ENCODE peak calls at places on chromosomes 1 and 21, in nine cellular contexts. N, O, D, L, I, H, F, U and B are unnamed samples.
A peak's percentile ranks its signal among the peaks of the same experiment; 100 is the strongest.

GRCh38 chr21:27572681-27573080 is 605.8 kb upstream of the ADAMTS5 start:
- DNase-seq in U (peak; percentile 75), L (peak; percentile 83), H (no peak), O (no peak), N (peak; percentile 86), F (no peak), D (peak; percentile 92), I (no peak), B (no peak)

GRCh38 chr1:212608209-212608955 is at the start of gene ATF3:
- DNase-seq in I (peak; percentile 98), N (peak; percentile 99), F (peak; percentile 99), H (peak; percentile 100), D (peak; percentile 97), U (peak; percentile 99), L (peak; percentile 100), O (peak; percentile 96), B (peak; percentile 95)

GRCh38 chr1:92909321-92909720 is 51.9 kb downstream of the DIPK1A start:
- DNase-seq in H (no peak), I (no peak), F (no peak), O (no peak), D (peak; percentile 99), U (peak; percentile 83), L (peak; percentile 97), N (peak; percentile 78), B (no peak)

GRCh38 chr1:113396585-113396984 is 6.3 kb downstream of the MAGI3 start:
- DNase-seq in H (no peak), D (peak; percentile 89), U (peak; percentile 68), I (no peak), F (peak; percentile 30), N (peak; percentile 77), L (peak; percentile 88), O (no peak), B (no peak)

GRCh38 chr1:113041569-113042335 is 31.2 kb upstream of the LRIG2 start:
- DNase-seq in L (no peak), I (no peak), F (no peak), N (no peak), U (no peak), O (no peak), H (no peak), D (peak; percentile 8), B (no peak)

GRCh38 chr1:234125283-234125682 is 220.8 kb downstream of the SLC35F3 start:
- DNase-seq in O (peak; percentile 72), U (peak; percentile 3), F (peak; percentile 54), H (no peak), D (peak; percentile 71), L (peak; percentile 73), I (no peak), N (peak; percentile 22), B (peak; percentile 32)

GRCh38 chr1:28099050-28099769 is 10.8 kb upstream of the EYA3 start:
- DNase-seq in N (no peak), O (no peak), F (no peak), H (no peak), U (no peak), D (peak; percentile 18), L (no peak), I (no peak), B (no peak)

GRCh38 chr1:30720271-30721223 is 2.8 kb downstream of the MATN1 start:
- DNase-seq in U (no peak), D (no peak), I (no peak), L (no peak), N (no peak), F (no peak), O (no peak), H (no peak), B (no peak)

GRCh38 chr21:21436012-21436545 is 437.9 kb downstream of the NCAM2 start:
- DNase-seq in N (peak; percentile 73), U (peak; percentile 29), I (no peak), D (no peak), H (no peak), F (no peak), L (no peak), O (no peak), B (no peak)

DNA sequence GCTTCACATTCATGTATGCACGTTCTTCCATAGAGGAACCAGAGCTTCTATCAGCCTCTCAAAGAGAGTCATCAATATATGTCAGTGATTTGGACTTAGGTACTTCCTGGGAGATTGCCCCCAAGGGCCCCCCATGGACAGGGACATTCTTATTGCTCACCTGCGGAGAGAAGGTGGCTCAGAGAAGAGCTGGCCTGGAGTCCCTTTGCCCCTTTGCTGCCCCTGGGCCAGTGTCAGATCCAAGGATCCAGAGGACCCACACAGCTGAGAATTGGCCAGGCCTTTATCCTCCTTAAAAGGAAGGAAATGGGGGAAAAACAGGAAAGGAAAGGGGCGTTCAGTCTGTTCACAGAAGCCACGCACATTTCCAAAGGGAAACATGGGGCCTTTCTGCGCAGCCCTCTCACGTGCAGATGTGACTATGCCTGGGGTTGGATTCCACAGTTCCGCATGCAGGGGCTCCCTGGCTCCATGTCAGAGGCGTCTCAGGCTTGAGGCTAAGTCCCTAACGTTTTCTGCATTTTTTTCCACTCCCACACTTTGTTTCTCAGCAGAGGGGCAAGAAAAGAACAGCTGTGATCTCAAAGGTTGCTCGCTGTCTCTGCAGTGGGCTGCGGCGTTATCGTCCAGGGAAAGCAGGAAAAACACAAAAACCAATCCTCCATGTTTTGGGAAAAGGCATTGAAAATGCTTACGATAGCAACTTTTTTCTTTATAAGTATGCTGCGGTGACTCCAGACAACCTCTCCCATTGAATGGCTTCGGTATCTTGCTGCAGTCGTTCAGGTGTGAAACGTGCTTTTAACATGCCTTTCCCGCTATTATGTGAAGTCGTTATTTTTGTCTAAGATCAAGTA is 5.9 kb downstream of the C1orf226 start:
- DNase-seq in F (no peak), U (no peak), H (no peak), N (no peak), L (no peak), O (no peak), D (no peak), I (no peak), B (no peak)
- TF ChIP-seq CTCF in F (no peak), U (no peak), H (no peak), N (no peak), L (no peak), O (no peak), D (no peak), I (no peak), B (no peak)

GRCh38 chr1:239784896-239785295 is 306.8 kb upstream of the FMN2 start:
- DNase-seq in I (no peak), N (no peak), D (no peak), F (no peak), U (no peak), O (no peak), L (no peak), H (no peak), B (no peak)
- TF ChIP-seq CTCF in I (no peak), N (no peak), D (no peak), F (no peak), U (no peak), O (no peak), L (no peak), H (no peak), B (no peak)

GRCh38 chr1:1461721-1462317 is 9.7 kb upstream of the ATAD3B start:
- DNase-seq in U (no peak), I (no peak), N (no peak), O (no peak), L (no peak), D (no peak), H (no peak), F (no peak), B (no peak)
- TF ChIP-seq CTCF in U (no peak), I (no peak), N (no peak), O (no peak), L (no peak), D (no peak), H (no peak), F (no peak), B (no peak)

DNA sequence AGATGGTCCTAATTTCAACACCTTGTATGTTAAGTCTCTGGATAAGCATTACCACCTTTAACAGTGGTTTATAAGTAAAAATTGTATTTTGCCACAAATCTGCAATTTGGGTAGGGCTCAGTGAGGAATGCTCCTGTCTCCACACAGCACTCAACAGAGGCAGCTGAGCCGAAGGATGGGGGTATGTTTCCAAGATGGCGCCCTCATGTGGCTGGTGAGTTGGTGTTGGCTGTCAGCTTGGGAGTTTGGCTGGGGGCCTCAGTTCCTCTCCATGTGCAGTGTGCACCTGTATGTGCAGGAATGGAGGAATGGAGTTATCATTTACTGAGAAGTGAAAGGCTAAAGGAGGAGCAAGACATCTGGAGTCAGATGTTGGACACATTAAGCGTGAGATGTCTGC is 136.8 kb downstream of the GABPA start:
- DNase-seq in L (peak; percentile 33), D (peak; percentile 21), N (no peak), O (no peak), F (peak; percentile 9), U (no peak), H (no peak), I (no peak), B (no peak)
- TF ChIP-seq CTCF in L (peak; percentile 19), D (peak; percentile 37), N (peak; percentile 23), O (no peak), F (peak; percentile 17), U (no peak), H (no peak), I (no peak), B (no peak)

DNA sequence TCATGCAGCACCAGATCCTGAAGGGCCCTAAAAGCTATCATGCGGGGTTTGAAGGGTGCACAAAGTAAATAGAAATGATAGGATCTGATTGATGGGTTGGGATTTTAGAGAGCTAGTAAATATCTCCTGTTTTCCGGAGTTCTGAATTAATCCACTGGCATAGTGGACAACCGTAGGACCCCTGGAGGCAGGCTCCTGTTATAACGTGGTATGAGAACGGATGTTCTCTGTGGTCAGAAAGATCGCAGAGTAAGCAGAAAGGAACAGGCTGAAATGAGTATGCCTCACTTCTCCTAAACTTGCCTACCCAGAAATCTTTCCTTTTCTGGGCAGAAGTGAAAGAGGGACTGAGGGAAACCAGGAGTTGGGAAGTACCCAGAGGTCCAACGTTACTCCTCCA is 470.8 kb downstream of the AJAP1 start:
- DNase-seq in I (no peak), F (no peak), H (no peak), L (no peak), U (no peak), O (no peak), D (no peak), N (no peak), B (no peak)
- TF ChIP-seq CTCF in I (no peak), F (no peak), H (no peak), L (no peak), U (no peak), O (no peak), D (no peak), N (no peak), B (no peak)

DNA sequence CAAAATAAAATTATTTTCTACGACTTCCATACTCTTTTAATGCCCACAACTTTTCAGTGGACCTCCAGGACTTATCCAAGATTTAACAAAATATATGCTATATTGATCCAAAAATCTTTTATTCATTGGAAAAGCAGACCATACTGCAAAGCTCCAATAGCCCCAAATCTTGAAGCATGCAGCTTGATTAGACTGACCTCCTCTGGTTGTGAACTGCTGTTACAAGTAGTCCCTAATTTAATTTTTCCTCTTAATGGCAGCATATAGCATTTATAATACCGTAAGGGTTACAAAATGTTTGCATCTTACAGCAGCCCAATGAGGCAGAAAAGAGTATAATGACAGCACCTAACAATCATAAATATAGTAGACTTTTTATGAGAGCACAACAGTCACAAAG is 49.8 kb downstream of the TPR start:
- DNase-seq in U (peak; percentile 29), F (no peak), H (no peak), O (no peak), L (peak; percentile 25), I (no peak), N (peak; percentile 15), D (peak; percentile 26), B (no peak)
- TF ChIP-seq CTCF in U (peak; percentile 56), F (no peak), H (no peak), O (peak; percentile 20), L (peak; percentile 54), I (no peak), N (peak; percentile 47), D (peak; percentile 23), B (no peak)

GRCh38 chr1:1230656-1231399 is 973 bp downstream of the SDF4 start:
- DNase-seq in F (no peak), O (no peak), U (peak; percentile 70), L (peak; percentile 58), N (peak; percentile 63), H (no peak), D (peak; percentile 52), I (no peak), B (no peak)
- TF ChIP-seq CTCF in F (no peak), O (no peak), U (peak; percentile 39), L (peak; percentile 47), N (peak; percentile 41), H (peak; percentile 44), D (peak; percentile 33), I (no peak), B (no peak)